ENCODE peak calls at places on chromosomes 4 and X, in nine cellular contexts. F is NCI-H446; U is stimulated activated CD4-positive, alpha-beta T cell treated with anti-CD3 and anti-CD28 coated beads, Interleukin-1b, Interleukin-23, amount 100 ng/mL, for 4 hours; L is occipital lobe; D is HEK293T; A is NCI-H345; Y is NT2/D1; V is iris pigment epithelial cell; M is M059J. B is an unnamed sample.

GRCh38 chr4:2246384-2247127 is 4.6 kb upstream of the HAUS3 start:
- DNase-seq in L (no peak), Y (no peak), D (no peak), M (no peak), V (no peak), A (no peak), F (no peak), U (no peak), B (no peak)

GRCh38 chrX:56503941-56504673 is 59.3 kb upstream of the UBQLN2 start:
- DNase-seq in A (no peak), V (no peak), D (no peak), U (no peak), M (peak; percentile 43), F (no peak), L (no peak), Y (no peak), B (no peak)

GRCh38 chrX:136759968-136760367 is 20.8 kb downstream of the ARHGEF6 start:
- DNase-seq in F (no peak), Y (peak; percentile 35), L (no peak), M (no peak), A (no peak), U (no peak), V (no peak), D (no peak), B (no peak)

GRCh38 chr4:111780965-111781364 is 364.3 kb upstream of the FAM241A start:
- DNase-seq in Y (no peak), U (no peak), A (no peak), M (peak; percentile 9), D (no peak), V (no peak), L (no peak), F (no peak), B (no peak)

GRCh38 chrX:132023896-132024386 is 839 bp downstream of the STK26 start:
- DNase-seq in A (no peak), V (no peak), F (no peak), D (no peak), M (peak; percentile 71), L (no peak), Y (no peak), U (peak; percentile 34), B (no peak)

GRCh38 chr4:187491421-187491820 is 504.1 kb upstream of the ZFP42 start:
- DNase-seq in D (no peak), M (no peak), A (no peak), V (no peak), U (no peak), L (no peak), F (no peak), Y (no peak), B (no peak)

GRCh38 chr4:37754410-37755185 is 68.4 kb upstream of the RELL1 start:
- DNase-seq in V (no peak), A (no peak), L (no peak), Y (no peak), D (no peak), M (peak; percentile 5), F (no peak), U (no peak), B (no peak)

GRCh38 chrX:96027363-96027894 is 657.2 kb upstream of the DIAPH2 start:
- DNase-seq in D (no peak), M (no peak), U (no peak), V (no peak), F (peak; percentile 16), A (no peak), Y (no peak), L (no peak), B (no peak)

GRCh38 chr4:185396724-185397402 is at the start of gene ANKRD37:
- DNase-seq in M (peak; percentile 29), D (peak; percentile 10), L (no peak), V (peak; percentile 41), F (no peak), A (peak; percentile 23), Y (no peak), U (no peak), B (no peak)

GRCh38 chrX:128622296-128622695 is 570.1 kb upstream of the ACTRT1 start:
- DNase-seq in U (no peak), M (no peak), A (no peak), D (no peak), L (no peak), Y (no peak), V (no peak), F (no peak), B (no peak)

GRCh38 chrX:150219374-150220185 is 143.5 kb upstream of the MAMLD1 start:
- DNase-seq in U (no peak), A (no peak), F (no peak), M (peak; percentile 91), V (no peak), D (no peak), Y (no peak), L (no peak), B (no peak)

GRCh38 chrX:39372126-39372525 is 570.9 kb downstream of the MID1IP1 start:
- DNase-seq in A (no peak), Y (no peak), D (no peak), L (no peak), F (no peak), V (no peak), M (no peak), U (no peak), B (no peak)

GRCh38 chr4:3070709-3071500 is 3.4 kb downstream of the HTT-AS start:
- DNase-seq in Y (no peak), V (no peak), A (no peak), U (no peak), M (peak; percentile 40), F (no peak), L (no peak), D (no peak), B (no peak)

GRCh38 chr4:182240161-182241130 is 2.8 kb upstream of the TENM3 start:
- DNase-seq in L (no peak), M (peak; percentile 94), F (no peak), A (no peak), V (peak; percentile 85), Y (no peak), U (no peak), D (no peak), B (no peak)

GRCh38 chr4:143512978-143513313 is 556 bp upstream of the SMARCA5 start:
- DNase-seq in V (peak; percentile 89), A (no peak), L (no peak), F (no peak), U (no peak), M (no peak), D (no peak), Y (no peak), B (no peak)

GRCh38 chr4:10087152-10087791 is 29.3 kb downstream of the WDR1 start:
- DNase-seq in L (no peak), D (no peak), M (no peak), A (no peak), U (no peak), V (no peak), Y (no peak), F (no peak), B (no peak)

GRCh38 chr4:122776916-122777315 is 44.4 kb downstream of the BBS12 start:
- DNase-seq in A (peak; percentile 26), M (no peak), F (no peak), V (peak; percentile 62), D (no peak), L (no peak), Y (no peak), U (no peak), B (no peak)

GRCh38 chr4:151842430-151843079 is 81.7 kb upstream of the GATB start:
- DNase-seq in D (no peak), V (no peak), L (no peak), U (no peak), F (no peak), M (no peak), A (no peak), Y (no peak), B (no peak)

GRCh38 chr4:77156912-77157858 is at the start of gene CCNG2:
- DNase-seq in F (peak; percentile 77), D (peak; percentile 60), V (peak; percentile 90), U (peak; percentile 69), Y (peak; percentile 80), L (peak; percentile 90), M (no peak), A (peak; percentile 92), B (peak; percentile 68)

GRCh38 chrX:153772608-153773217 is 8.1 kb upstream of the SRPK3 start:
- DNase-seq in D (no peak), F (no peak), M (no peak), Y (no peak), A (no peak), U (no peak), V (no peak), L (no peak), B (no peak)

GRCh38 chrX:123215397-123216089 is 31.5 kb downstream of the GRIA3 start:
- DNase-seq in D (no peak), V (no peak), F (no peak), L (peak; percentile 6), M (no peak), U (no peak), Y (no peak), A (no peak), B (no peak)

GRCh38 chr4:119693127-119693526 is 64.5 kb upstream of the PDE5A start:
- DNase-seq in U (no peak), A (no peak), D (no peak), L (no peak), M (peak; percentile 69), Y (no peak), V (peak; percentile 28), F (no peak), B (no peak)

GRCh38 chr4:159142254-159142653 is 39.4 kb downstream of the RAPGEF2 start:
- DNase-seq in U (no peak), F (peak; percentile 61), M (no peak), V (peak; percentile 63), Y (no peak), L (no peak), A (no peak), D (no peak), B (no peak)

GRCh38 chr4:27789768-27790167 is 929.1 kb downstream of the STIM2 start:
- DNase-seq in L (no peak), V (peak; percentile 6), D (no peak), F (no peak), M (peak; percentile 18), A (no peak), U (no peak), Y (no peak), B (no peak)

GRCh38 chr4:75844151-75844662 is 58.0 kb downstream of the PPEF2 start:
- DNase-seq in U (no peak), M (peak; percentile 94), A (no peak), F (no peak), V (peak; percentile 92), Y (no peak), L (no peak), D (no peak), B (no peak)

GRCh38 chrX:78658851-78659744 is at the start of gene RTL3:
- DNase-seq in A (no peak), D (no peak), M (peak; percentile 95), V (peak; percentile 85), U (no peak), L (peak; percentile 0), Y (no peak), F (no peak), B (no peak)

GRCh38 chr4:2837904-2838496 is 5.6 kb upstream of the ADD1 start:
- DNase-seq in Y (no peak), A (no peak), M (no peak), U (peak; percentile 36), F (no peak), L (no peak), V (peak; percentile 71), D (no peak), B (no peak)

B was measured in iPS DF 6.9.